ENCODE peak calls at places on chromosomes 7 and 10, in five cellular contexts. Z is lower lobe of right lung; O is effector memory CD4-positive, alpha-beta T cell; W is PC-9; A is PC-3. S is an unnamed sample.
A peak's percentile ranks its signal among the peaks of the same experiment; 100 is the strongest.

GRCh38 chr10:79072994-79073654 is 4.4 kb downstream of the ZMIZ1 start:
- DNase-seq in Z (no peak), O (no peak), W (no peak), A (peak; percentile 50), S (no peak)

GRCh38 chr7:115340828-115341227 is 418.9 kb downstream of the MDFIC start:
- DNase-seq in Z (no peak), O (no peak), W (no peak), A (peak; percentile 90), S (no peak)

GRCh38 chr10:76333331-76333730 is 901.9 kb downstream of the LRMDA start:
- DNase-seq in Z (no peak), O (no peak), W (no peak), A (no peak), S (no peak)

GRCh38 chr7:155377837-155378579 is 79.9 kb upstream of the EN2 start:
- DNase-seq in Z (no peak), O (no peak), W (no peak), A (peak; percentile 10), S (no peak)

GRCh38 chr10:58513189-58514101 is 773 bp downstream of the BICC1 start:
- DNase-seq in Z (peak; percentile 47), O (no peak), W (no peak), A (peak; percentile 71), S (no peak)

GRCh38 chr10:67650558-67650957 is 45.4 kb downstream of the CTNNA3 start:
- DNase-seq in Z (no peak), O (no peak), W (no peak), A (no peak), S (no peak)

GRCh38 chr7:27167170-27167505 is 1.8 kb upstream of the HOXA9 start:
- DNase-seq in Z (peak; percentile 48), O (no peak), W (no peak), A (peak; percentile 85), S (no peak)

GRCh38 chr7:144738708-144739314 is 97.0 kb downstream of the TPK1 start:
- DNase-seq in Z (no peak), O (no peak), W (no peak), A (peak; percentile 52), S (peak; percentile 37)

GRCh38 chr10:43226851-43227845 is 39.7 kb downstream of the RASGEF1A start:
- DNase-seq in Z (peak; percentile 17), O (no peak), W (no peak), A (no peak), S (no peak)

GRCh38 chr10:90787906-90788491 is 69.8 kb downstream of the HTR7 start:
- DNase-seq in Z (no peak), O (no peak), W (no peak), A (peak; percentile 55), S (peak; percentile 23)

GRCh38 chr7:152354061-152354460 is 81.7 kb downstream of the KMT2C start:
- DNase-seq in Z (no peak), O (no peak), W (no peak), A (no peak), S (no peak)

GRCh38 chr7:15932318-15932717 is 245.8 kb upstream of the MEOX2 start:
- DNase-seq in Z (no peak), O (no peak), W (no peak), A (no peak), S (no peak)

GRCh38 chr7:33716581-33717477 is 188.5 kb upstream of the BMPER start:
- DNase-seq in Z (no peak), O (no peak), W (peak; percentile 50), A (peak; percentile 78), S (no peak)

GRCh38 chr7:25029075-25029474 is 49.1 kb upstream of the OSBPL3 start:
- DNase-seq in Z (no peak), O (no peak), W (no peak), A (no peak), S (no peak)

GRCh38 chr10:108629843-108630242 is 1293.5 kb downstream of the XPNPEP1 start:
- DNase-seq in Z (no peak), O (no peak), W (no peak), A (peak; percentile 85), S (no peak)

GRCh38 chr7:25952277-25953057 is 199.5 kb upstream of the NFE2L3 start:
- DNase-seq in Z (no peak), O (no peak), W (no peak), A (no peak), S (no peak)

GRCh38 chr7:80287400-80288174 is 153.0 kb downstream of the GNAI1 start:
- DNase-seq in Z (no peak), O (no peak), W (peak; percentile 67), A (no peak), S (no peak)

GRCh38 chr10:110273474-110273873 is 31.2 kb downstream of the SMNDC1 start:
- DNase-seq in Z (peak; percentile 78), O (peak; percentile 6), W (peak; percentile 59), A (peak; percentile 35), S (peak; percentile 36)

GRCh38 chr7:105654994-105655900 is 74.0 kb upstream of the EFCAB10 start:
- DNase-seq in Z (no peak), O (no peak), W (no peak), A (peak; percentile 44), S (no peak)

GRCh38 chr7:158428131-158428841 is 159.3 kb downstream of the PTPRN2 start:
- DNase-seq in Z (no peak), O (no peak), W (no peak), A (no peak), S (no peak)

GRCh38 chr10:129042747-129043146 is 424.3 kb upstream of the MGMT start:
- DNase-seq in Z (no peak), O (no peak), W (no peak), A (no peak), S (no peak)

GRCh38 chr10:22320591-22321155 is at the start of gene BMI1:
- DNase-seq in Z (peak; percentile 77), O (peak; percentile 56), W (no peak), A (peak; percentile 77), S (peak; percentile 72)

GRCh38 chr10:78898341-78899097 is 170.2 kb upstream of the ZMIZ1 start:
- DNase-seq in Z (no peak), O (no peak), W (no peak), A (no peak), S (no peak)

GRCh38 chr7:42931447-42931833 is 534 bp downstream of the PSMA2 start:
- DNase-seq in Z (no peak), O (no peak), W (no peak), A (no peak), S (no peak)

GRCh38 chr7:28272461-28272877 is 91.9 kb upstream of the JAZF1 start:
- DNase-seq in Z (peak; percentile 46), O (no peak), W (no peak), A (peak; percentile 17), S (no peak)

GRCh38 chr10:71728218-71728737 is 8.7 kb upstream of the C10orf105 start:
- DNase-seq in Z (no peak), O (no peak), W (no peak), A (no peak), S (no peak)

GRCh38 chr10:98664329-98665042 is 217.8 kb upstream of the HPS1 start:
- DNase-seq in Z (no peak), O (no peak), W (no peak), A (peak; percentile 67), S (peak; percentile 31)

GRCh38 chr10:88557659-88558058 is 25.5 kb downstream of the RNLS start:
- DNase-seq in Z (no peak), O (no peak), W (no peak), A (no peak), S (no peak)

GRCh38 chr10:36281871-36282331 is 639.8 kb upstream of the FZD8 start:
- DNase-seq in Z (no peak), O (no peak), W (no peak), A (no peak), S (no peak)

GRCh38 chr7:130904031-130904757 is 170.2 kb upstream of the KLF14 start:
- DNase-seq in Z (no peak), O (no peak), W (peak; percentile 99), A (peak; percentile 95), S (no peak)

GRCh38 chr7:44177570-44178131 is 11.6 kb downstream of the GCK start:
- DNase-seq in Z (no peak), O (no peak), W (peak; percentile 79), A (peak; percentile 39), S (no peak)

GRCh38 chr7:94907420-94908203 is at the start of gene PPP1R9A:
- DNase-seq in Z (peak; percentile 54), O (no peak), W (no peak), A (peak; percentile 65), S (no peak)

GRCh38 chr7:76054129-76055120 is 6.5 kb downstream of the MDH2 start:
- DNase-seq in Z (no peak), O (no peak), W (peak; percentile 95), A (peak; percentile 79), S (no peak)

GRCh38 chr10:132523561-132524442 is 13.8 kb upstream of the INPP5A start:
- DNase-seq in Z (peak; percentile 28), O (no peak), W (no peak), A (no peak), S (no peak)
- H3K27ac ChIP-seq in Z (no peak overlapping the region), O (no peak overlapping the region), W (no peak overlapping the region), A (no peak overlapping the region), S (no peak overlapping the region)

GRCh38 chr10:32942081-32942480 is 15.9 kb downstream of the ITGB1 start:
- DNase-seq in Z (no peak), O (no peak), W (no peak), A (no peak), S (no peak)
- H3K27ac ChIP-seq in Z (no peak overlapping the region), O (peak overlapping the region; percentile 1), W (no peak overlapping the region), A (no peak overlapping the region), S (no peak overlapping the region)

DNA sequence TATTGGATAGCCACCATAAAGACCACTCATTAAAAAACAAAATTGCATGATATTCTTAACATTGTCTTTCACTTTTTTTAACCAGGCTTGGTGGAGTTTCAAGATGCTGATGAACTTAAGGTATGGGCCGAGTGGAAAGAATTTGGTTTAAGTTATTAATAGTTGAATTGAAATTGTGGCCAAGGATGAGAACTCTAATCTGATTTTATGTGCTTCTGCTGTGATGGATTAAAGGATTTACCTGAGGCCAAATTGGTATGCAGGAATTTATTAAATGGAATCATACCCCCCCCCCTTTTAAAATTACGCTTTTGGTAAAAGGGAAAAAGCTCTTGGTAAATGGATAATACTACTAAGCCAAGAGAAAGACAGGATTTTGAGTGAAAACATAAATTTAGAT is 33.8 kb upstream of the TOMM7 start:
- DNase-seq in Z (no peak), O (no peak), W (no peak), A (no peak), S (no peak)
- H3K27ac ChIP-seq in Z (no peak overlapping the region), O (no peak overlapping the region), W (peak overlapping the region; percentile 3), A (peak overlapping the region; percentile 79), S (no peak overlapping the region)

GRCh38 chr7:194996-195829 is 2.8 kb downstream of the FAM20C start:
- DNase-seq in Z (no peak), O (no peak), W (no peak), A (no peak), S (no peak)
- H3K27ac ChIP-seq in Z (no peak overlapping the region), O (no peak overlapping the region), W (peak overlapping the region; percentile 62), A (no peak overlapping the region), S (no peak overlapping the region)

GRCh38 chr7:2109251-2109935 is 123.4 kb downstream of the MAD1L1 start:
- DNase-seq in Z (no peak), O (no peak), W (no peak), A (no peak), S (no peak)
- H3K27ac ChIP-seq in Z (no peak overlapping the region), O (no peak overlapping the region), W (no peak overlapping the region), A (peak overlapping the region; percentile 76), S (no peak overlapping the region)

DNA sequence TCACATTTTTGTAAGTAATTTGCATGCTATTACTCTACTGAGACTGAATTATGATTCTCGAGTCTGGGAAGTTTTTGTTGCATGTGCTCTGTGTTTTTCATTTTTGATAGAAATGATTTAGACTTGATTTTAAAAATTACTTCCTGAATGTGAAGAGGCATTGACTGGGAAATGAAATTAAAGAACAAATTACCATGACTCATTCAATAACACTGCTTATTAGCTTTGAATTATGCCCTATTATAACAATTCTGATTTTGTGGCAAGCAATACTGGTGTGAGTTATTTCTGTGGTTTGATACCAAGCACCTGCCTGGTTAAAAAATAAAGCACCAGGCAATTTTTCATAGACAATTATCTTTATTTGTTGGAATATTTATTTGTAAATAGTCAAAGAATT is 546 bp downstream of the LSMEM1 start:
- DNase-seq in Z (no peak), O (no peak), W (no peak), A (no peak), S (no peak)
- H3K27ac ChIP-seq in Z (no peak overlapping the region), O (no peak overlapping the region), W (peak overlapping the region; percentile 48), A (peak overlapping the region; percentile 89), S (no peak overlapping the region)